ENCODE peak calls at places on chromosomes 12 and 14, in four cellular contexts. Z, B, O and Q are unnamed samples.

GRCh38 chr14:52650774-52651173 is 44.6 kb downstream of the ERO1A start:
- DNase-seq in Z (no peak), B (no peak), O (no peak), Q (no peak)

GRCh38 chr12:99253068-99253467 is 394.5 kb upstream of the GARIN6 start:
- DNase-seq in Z (no peak), B (no peak), O (no peak), Q (no peak)

GRCh38 chr12:87094356-87094755 is 838.2 kb upstream of the MGAT4C start:
- DNase-seq in Z (no peak), B (no peak), O (peak), Q (no peak)

GRCh38 chr12:43336962-43337555 is 214.9 kb downstream of the ADAMTS20 start:
- DNase-seq in Z (peak), B (no peak), O (peak), Q (no peak)

GRCh38 chr14:104086661-104087461 is 1.4 kb downstream of the ASPG start:
- DNase-seq in Z (no peak), B (no peak), O (no peak), Q (no peak)

GRCh38 chr14:101562659-101563351 is 1.5 kb downstream of the DIO3 start:
- DNase-seq in Z (no peak), B (no peak), O (no peak), Q (no peak)

GRCh38 chr12:91948504-91948903 is 197.1 kb downstream of the BTG1 start:
- DNase-seq in Z (no peak), B (no peak), O (no peak), Q (no peak)

GRCh38 chr14:36829547-36829946 is 167.9 kb downstream of the PAX9 start:
- DNase-seq in Z (no peak), B (no peak), O (no peak), Q (no peak)

GRCh38 chr14:86646688-86647687 is 1117.0 kb downstream of the FLRT2 start:
- DNase-seq in Z (peak), B (no peak), O (peak), Q (no peak)

GRCh38 chr12:124694846-124695497 is 127.6 kb upstream of the NCOR2 start:
- DNase-seq in Z (no peak), B (no peak), O (peak), Q (no peak)